ENCODE peak calls at places on chromosome X, in eight cellular contexts. One of them, this sample, is unnamed.

GRCh38 chrX:110436497-110436896 is 77.8 kb downstream of the RTL9 start:
- DNase-seq in pancreas: no peak
- DNase-seq in endothelial cell: no peak
- DNase-seq in SW480: no peak
- DNase-seq in putamen: no peak
- DNase-seq in occipital lobe: no peak
- DNase-seq in cardiac muscle cell: no peak
- DNase-seq in central memory CD4-positive, alpha-beta T cell: no peak
- DNase-seq in this sample: no peak

GRCh38 chrX:727738-728621 is 97.4 kb downstream of the SHOX start:
- DNase-seq in pancreas: no peak
- DNase-seq in endothelial cell: no peak
- DNase-seq in SW480: no peak
- DNase-seq in putamen: no peak
- DNase-seq in occipital lobe: no peak
- DNase-seq in cardiac muscle cell: no peak
- DNase-seq in central memory CD4-positive, alpha-beta T cell: no peak
- DNase-seq in this sample: no peak

GRCh38 chrX:12950851-12951589 is 23.9 kb upstream of the TMSB4X start:
- DNase-seq in pancreas: no peak
- DNase-seq in endothelial cell: peak
- DNase-seq in SW480: no peak
- DNase-seq in putamen: no peak
- DNase-seq in occipital lobe: no peak
- DNase-seq in cardiac muscle cell: peak
- DNase-seq in central memory CD4-positive, alpha-beta T cell: peak
- DNase-seq in this sample: no peak

GRCh38 chrX:101450951-101451350 is 34.3 kb upstream of the ARMCX4 start:
- DNase-seq in pancreas: peak
- DNase-seq in endothelial cell: no peak
- DNase-seq in SW480: no peak
- DNase-seq in putamen: no peak
- DNase-seq in occipital lobe: no peak
- DNase-seq in cardiac muscle cell: no peak
- DNase-seq in central memory CD4-positive, alpha-beta T cell: no peak
- DNase-seq in this sample: no peak

GRCh38 chrX:72026341-72027023 is 105.2 kb downstream of the RTL5 start:
- DNase-seq in pancreas: no peak
- DNase-seq in endothelial cell: no peak
- DNase-seq in SW480: no peak
- DNase-seq in putamen: no peak
- DNase-seq in occipital lobe: no peak
- DNase-seq in cardiac muscle cell: no peak
- DNase-seq in central memory CD4-positive, alpha-beta T cell: no peak
- DNase-seq in this sample: no peak

GRCh38 chrX:23742174-23742692 is 843 bp downstream of the ACOT9 start:
- DNase-seq in pancreas: peak
- DNase-seq in endothelial cell: no peak
- DNase-seq in SW480: peak
- DNase-seq in putamen: no peak
- DNase-seq in occipital lobe: no peak
- DNase-seq in cardiac muscle cell: peak
- DNase-seq in central memory CD4-positive, alpha-beta T cell: no peak
- DNase-seq in this sample: no peak

GRCh38 chrX:38304010-38304409 is 23.3 kb downstream of the RPGR start:
- DNase-seq in pancreas: no peak
- DNase-seq in endothelial cell: peak
- DNase-seq in SW480: no peak
- DNase-seq in putamen: no peak
- DNase-seq in occipital lobe: no peak
- DNase-seq in cardiac muscle cell: peak
- DNase-seq in central memory CD4-positive, alpha-beta T cell: no peak
- DNase-seq in this sample: no peak

GRCh38 chrX:97238632-97239031 is 354.9 kb downstream of the RPA4 start:
- DNase-seq in pancreas: no peak
- DNase-seq in endothelial cell: no peak
- DNase-seq in SW480: no peak
- DNase-seq in putamen: peak
- DNase-seq in occipital lobe: no peak
- DNase-seq in cardiac muscle cell: peak
- DNase-seq in central memory CD4-positive, alpha-beta T cell: no peak
- DNase-seq in this sample: no peak

GRCh38 chrX:37349131-37350033 is at the start of gene PRRG1:
- DNase-seq in pancreas: peak
- DNase-seq in endothelial cell: peak
- DNase-seq in SW480: peak
- DNase-seq in putamen: peak
- DNase-seq in occipital lobe: peak
- DNase-seq in cardiac muscle cell: peak
- DNase-seq in central memory CD4-positive, alpha-beta T cell: no peak
- DNase-seq in this sample: peak

GRCh38 chrX:78104447-78105176 is 564 bp downstream of the PGK1 start:
- DNase-seq in pancreas: peak
- DNase-seq in endothelial cell: peak
- DNase-seq in SW480: peak
- DNase-seq in putamen: peak
- DNase-seq in occipital lobe: peak
- DNase-seq in cardiac muscle cell: peak
- DNase-seq in central memory CD4-positive, alpha-beta T cell: peak
- DNase-seq in this sample: peak

GRCh38 chrX:1242901-1243402 is 25.7 kb upstream of the CSF2RA start:
- DNase-seq in pancreas: no peak
- DNase-seq in endothelial cell: no peak
- DNase-seq in SW480: peak
- DNase-seq in putamen: no peak
- DNase-seq in occipital lobe: no peak
- DNase-seq in cardiac muscle cell: no peak
- DNase-seq in central memory CD4-positive, alpha-beta T cell: no peak
- DNase-seq in this sample: no peak

GRCh38 chrX:19827088-19827487 is 60.3 kb downstream of the SH3KBP1 start:
- DNase-seq in pancreas: no peak
- DNase-seq in endothelial cell: no peak
- DNase-seq in SW480: no peak
- DNase-seq in putamen: no peak
- DNase-seq in occipital lobe: no peak
- DNase-seq in cardiac muscle cell: no peak
- DNase-seq in central memory CD4-positive, alpha-beta T cell: no peak
- DNase-seq in this sample: no peak

GRCh38 chrX:154486052-154486395 is 391 bp downstream of the UBL4A start:
- DNase-seq in pancreas: peak
- DNase-seq in endothelial cell: no peak
- DNase-seq in SW480: no peak
- DNase-seq in putamen: no peak
- DNase-seq in occipital lobe: no peak
- DNase-seq in cardiac muscle cell: no peak
- DNase-seq in central memory CD4-positive, alpha-beta T cell: peak
- DNase-seq in this sample: no peak

GRCh38 chrX:15107367-15107988 is 162.4 kb downstream of the ASB9 start:
- DNase-seq in pancreas: no peak
- DNase-seq in endothelial cell: no peak
- DNase-seq in SW480: no peak
- DNase-seq in putamen: no peak
- DNase-seq in occipital lobe: no peak
- DNase-seq in cardiac muscle cell: no peak
- DNase-seq in central memory CD4-positive, alpha-beta T cell: no peak
- DNase-seq in this sample: no peak

GRCh38 chrX:129797251-129797906 is 17.6 kb downstream of the SASH3 start:
- DNase-seq in pancreas: no peak
- DNase-seq in endothelial cell: no peak
- DNase-seq in SW480: no peak
- DNase-seq in putamen: no peak
- DNase-seq in occipital lobe: no peak
- DNase-seq in cardiac muscle cell: no peak
- DNase-seq in central memory CD4-positive, alpha-beta T cell: no peak
- DNase-seq in this sample: no peak

GRCh38 chrX:150522494-150522893 is 45.9 kb upstream of the MTM1 start:
- DNase-seq in pancreas: no peak
- DNase-seq in endothelial cell: no peak
- DNase-seq in SW480: no peak
- DNase-seq in putamen: no peak
- DNase-seq in occipital lobe: no peak
- DNase-seq in cardiac muscle cell: no peak
- DNase-seq in central memory CD4-positive, alpha-beta T cell: no peak
- DNase-seq in this sample: no peak

GRCh38 chrX:23902419-23902818 is 5.3 kb downstream of the APOO start:
- DNase-seq in pancreas: no peak
- DNase-seq in endothelial cell: no peak
- DNase-seq in SW480: peak
- DNase-seq in putamen: peak
- DNase-seq in occipital lobe: no peak
- DNase-seq in cardiac muscle cell: peak
- DNase-seq in central memory CD4-positive, alpha-beta T cell: peak
- DNase-seq in this sample: peak

GRCh38 chrX:55522577-55523254 is 33.1 kb upstream of the USP51 start:
- DNase-seq in pancreas: no peak
- DNase-seq in endothelial cell: no peak
- DNase-seq in SW480: peak
- DNase-seq in putamen: no peak
- DNase-seq in occipital lobe: no peak
- DNase-seq in cardiac muscle cell: no peak
- DNase-seq in central memory CD4-positive, alpha-beta T cell: no peak
- DNase-seq in this sample: peak

GRCh38 chrX:154351183-154352011 is 23.0 kb downstream of the FLNA start:
- DNase-seq in pancreas: no peak
- DNase-seq in endothelial cell: no peak
- DNase-seq in SW480: peak
- DNase-seq in putamen: no peak
- DNase-seq in occipital lobe: no peak
- DNase-seq in cardiac muscle cell: peak
- DNase-seq in central memory CD4-positive, alpha-beta T cell: peak
- DNase-seq in this sample: no peak

GRCh38 chrX:124086411-124086810 is 124.9 kb downstream of the STAG2 start:
- DNase-seq in pancreas: no peak
- DNase-seq in endothelial cell: no peak
- DNase-seq in SW480: no peak
- DNase-seq in putamen: no peak
- DNase-seq in occipital lobe: no peak
- DNase-seq in cardiac muscle cell: no peak
- DNase-seq in central memory CD4-positive, alpha-beta T cell: peak
- DNase-seq in this sample: no peak

GRCh38 chrX:27987862-27988646 is 6.8 kb upstream of the DCAF8L1 start:
- DNase-seq in pancreas: peak
- DNase-seq in endothelial cell: no peak
- DNase-seq in SW480: peak
- DNase-seq in putamen: no peak
- DNase-seq in occipital lobe: no peak
- DNase-seq in cardiac muscle cell: no peak
- DNase-seq in central memory CD4-positive, alpha-beta T cell: no peak
- DNase-seq in this sample: no peak

GRCh38 chrX:9291666-9292065 is 173.2 kb upstream of the TBL1X start:
- DNase-seq in pancreas: no peak
- DNase-seq in endothelial cell: peak
- DNase-seq in SW480: no peak
- DNase-seq in putamen: no peak
- DNase-seq in occipital lobe: no peak
- DNase-seq in cardiac muscle cell: no peak
- DNase-seq in central memory CD4-positive, alpha-beta T cell: no peak
- DNase-seq in this sample: no peak

GRCh38 chrX:49271341-49271740 is 1.7 kb downstream of the PPP1R3F start:
- DNase-seq in pancreas: no peak
- DNase-seq in endothelial cell: no peak
- DNase-seq in SW480: no peak
- DNase-seq in putamen: no peak
- DNase-seq in occipital lobe: no peak
- DNase-seq in cardiac muscle cell: no peak
- DNase-seq in central memory CD4-positive, alpha-beta T cell: no peak
- DNase-seq in this sample: no peak

GRCh38 chrX:66012094-66012534 is 27.8 kb downstream of the VSIG4 start:
- DNase-seq in pancreas: no peak
- DNase-seq in endothelial cell: no peak
- DNase-seq in SW480: no peak
- DNase-seq in putamen: no peak
- DNase-seq in occipital lobe: no peak
- DNase-seq in cardiac muscle cell: no peak
- DNase-seq in central memory CD4-positive, alpha-beta T cell: no peak
- DNase-seq in this sample: no peak

GRCh38 chrX:30308263-30309138 is 689 bp downstream of the NR0B1 start:
- DNase-seq in pancreas: no peak
- DNase-seq in endothelial cell: peak
- DNase-seq in SW480: no peak
- DNase-seq in putamen: no peak
- DNase-seq in occipital lobe: no peak
- DNase-seq in cardiac muscle cell: peak
- DNase-seq in central memory CD4-positive, alpha-beta T cell: no peak
- DNase-seq in this sample: no peak

GRCh38 chrX:79413009-79413408 is 45.9 kb upstream of the ITM2A start:
- DNase-seq in pancreas: no peak
- DNase-seq in endothelial cell: no peak
- DNase-seq in SW480: peak
- DNase-seq in putamen: peak
- DNase-seq in occipital lobe: no peak
- DNase-seq in cardiac muscle cell: peak
- DNase-seq in central memory CD4-positive, alpha-beta T cell: peak
- DNase-seq in this sample: no peak

GRCh38 chrX:133781174-133781573 is 204.2 kb downstream of the GPC3 start:
- DNase-seq in pancreas: no peak
- DNase-seq in endothelial cell: no peak
- DNase-seq in SW480: no peak
- DNase-seq in putamen: no peak
- DNase-seq in occipital lobe: no peak
- DNase-seq in cardiac muscle cell: no peak
- DNase-seq in central memory CD4-positive, alpha-beta T cell: no peak
- DNase-seq in this sample: no peak

GRCh38 chrX:124555036-124555595 is 208.8 kb downstream of the SH2D1A start:
- DNase-seq in pancreas: no peak
- DNase-seq in endothelial cell: no peak
- DNase-seq in SW480: no peak
- DNase-seq in putamen: no peak
- DNase-seq in occipital lobe: no peak
- DNase-seq in cardiac muscle cell: peak
- DNase-seq in central memory CD4-positive, alpha-beta T cell: no peak
- DNase-seq in this sample: no peak

GRCh38 chrX:39309721-39310152 is 508.5 kb downstream of the MID1IP1 start:
- DNase-seq in pancreas: no peak
- DNase-seq in endothelial cell: peak
- DNase-seq in SW480: peak
- DNase-seq in putamen: no peak
- DNase-seq in occipital lobe: no peak
- DNase-seq in cardiac muscle cell: peak
- DNase-seq in central memory CD4-positive, alpha-beta T cell: peak
- DNase-seq in this sample: no peak

GRCh38 chrX:33357606-33358005 is 146.3 kb upstream of the DMD start:
- DNase-seq in pancreas: no peak
- DNase-seq in endothelial cell: no peak
- DNase-seq in SW480: no peak
- DNase-seq in putamen: no peak
- DNase-seq in occipital lobe: no peak
- DNase-seq in cardiac muscle cell: no peak
- DNase-seq in central memory CD4-positive, alpha-beta T cell: no peak
- DNase-seq in this sample: no peak

GRCh38 chrX:39939678-39940077 is 158.1 kb downstream of the BCOR start:
- DNase-seq in pancreas: no peak
- DNase-seq in endothelial cell: no peak
- DNase-seq in SW480: no peak
- DNase-seq in putamen: no peak
- DNase-seq in occipital lobe: no peak
- DNase-seq in cardiac muscle cell: no peak
- DNase-seq in central memory CD4-positive, alpha-beta T cell: no peak
- DNase-seq in this sample: no peak

This sample was measured in midbrain.